ENCODE peak calls at places on chromosomes 1 and 21, in eight cellular contexts. X, W, T, D, S, M, I and R are unnamed samples.
A peak's percentile ranks its signal among the peaks of the same experiment; 100 is the strongest.

GRCh38 chr1:24929091-24929875 is 793 bp downstream of the RUNX3 start:
- DNase-seq in X (no peak), W (peak; percentile 32), T (no peak), D (no peak), S (peak; percentile 15), M (no peak), I (no peak), R (peak; percentile 66)

GRCh38 chr1:227268943-227269342 is 49.3 kb downstream of the CDC42BPA start:
- DNase-seq in X (no peak), W (no peak), T (no peak), D (no peak), S (no peak), M (no peak), I (no peak), R (no peak)

GRCh38 chr1:88595355-88595754 is 88.7 kb upstream of the PKN2 start:
- DNase-seq in X (no peak), W (no peak), T (no peak), D (no peak), S (no peak), M (peak; percentile 29), I (peak; percentile 39), R (no peak)

GRCh38 chr1:93623436-93623835 is 58.2 kb downstream of the BCAR3 start:
- DNase-seq in X (no peak), W (no peak), T (no peak), D (no peak), S (no peak), M (peak; percentile 53), I (no peak), R (no peak)

GRCh38 chr1:57167997-57168396 is 202.2 kb upstream of the C8B start:
- DNase-seq in X (no peak), W (no peak), T (no peak), D (no peak), S (no peak), M (no peak), I (no peak), R (no peak)

GRCh38 chr1:110134050-110134595 is 16.2 kb upstream of the SLC6A17 start:
- DNase-seq in X (no peak), W (no peak), T (no peak), D (no peak), S (no peak), M (no peak), I (no peak), R (no peak)

GRCh38 chr21:35843911-35844667 is 216.2 kb downstream of the SETD4 start:
- DNase-seq in X (no peak), W (no peak), T (no peak), D (no peak), S (no peak), M (no peak), I (no peak), R (no peak)

GRCh38 chr1:66996018-66996682 is 57.8 kb downstream of the SLC35D1 start:
- DNase-seq in X (peak; percentile 59), W (peak; percentile 67), T (no peak), D (peak; percentile 40), S (peak; percentile 16), M (peak; percentile 62), I (peak; percentile 74), R (peak; percentile 18)

GRCh38 chr1:150473659-150474058 is 13.6 kb upstream of the TARS2 start:
- DNase-seq in X (no peak), W (no peak), T (no peak), D (no peak), S (no peak), M (no peak), I (no peak), R (no peak)

GRCh38 chr1:19811206-19811851 is 3.8 kb downstream of the RNF186 start:
- DNase-seq in X (peak; percentile 49), W (peak; percentile 75), T (no peak), D (peak; percentile 13), S (peak; percentile 24), M (peak; percentile 15), I (peak; percentile 11), R (no peak)

GRCh38 chr1:58884706-58885661 is 101.1 kb upstream of the JUN start:
- DNase-seq in X (peak; percentile 73), W (no peak), T (no peak), D (no peak), S (no peak), M (no peak), I (no peak), R (no peak)

GRCh38 chr1:55190092-55190491 is 25.1 kb downstream of the USP24 start:
- DNase-seq in X (no peak), W (no peak), T (no peak), D (no peak), S (no peak), M (no peak), I (no peak), R (no peak)

GRCh38 chr1:230972855-230973271 is 5.8 kb downstream of the TTC13 start:
- DNase-seq in X (peak; percentile 11), W (no peak), T (no peak), D (peak; percentile 44), S (no peak), M (peak; percentile 25), I (peak; percentile 5), R (no peak)

DNA sequence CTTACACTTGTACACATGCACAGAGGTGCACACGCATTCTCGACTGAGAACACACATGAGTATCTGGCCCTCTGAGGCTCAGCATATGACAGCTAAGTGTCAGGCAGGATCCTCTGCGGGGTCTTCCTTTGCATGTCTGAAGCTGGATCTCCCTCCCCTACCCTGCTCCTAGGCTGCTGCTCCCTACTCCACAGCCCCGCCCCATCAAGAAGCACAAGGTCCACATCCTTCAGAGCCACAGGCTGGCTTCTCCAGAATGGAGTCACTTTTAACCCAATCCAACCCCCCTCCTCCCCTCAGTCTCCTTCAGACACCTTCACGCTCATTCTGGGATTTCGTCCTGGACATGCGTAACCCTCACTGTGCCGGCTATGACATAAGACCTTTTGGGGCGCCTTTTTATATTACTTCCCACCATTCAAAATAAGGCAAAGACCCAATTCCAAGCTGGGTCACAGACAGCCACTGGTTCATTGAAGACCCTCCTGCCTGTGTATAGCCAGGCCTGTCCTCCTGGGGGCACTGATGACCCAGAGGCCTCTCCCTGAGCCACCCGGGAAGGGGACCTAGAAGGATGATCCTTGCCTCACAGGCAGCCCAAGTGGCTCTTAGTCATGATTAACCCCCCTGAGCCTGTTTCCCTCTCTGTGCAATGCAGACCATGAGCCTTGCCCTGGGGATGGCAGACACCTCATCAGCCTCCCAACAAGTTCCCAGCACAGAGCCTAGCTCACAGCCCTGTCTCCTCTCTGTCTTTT is 4.7 kb downstream of the ADGRB2 start:
- DNase-seq in X (no peak), W (peak; percentile 49), T (no peak), D (no peak), S (no peak), M (peak; percentile 20), I (no peak), R (no peak)
- TF ChIP-seq CTCF in X (no peak), W (no peak), T (no peak), D (no peak), S (no peak), M (no peak), I (peak; percentile 13), R (no peak)

DNA sequence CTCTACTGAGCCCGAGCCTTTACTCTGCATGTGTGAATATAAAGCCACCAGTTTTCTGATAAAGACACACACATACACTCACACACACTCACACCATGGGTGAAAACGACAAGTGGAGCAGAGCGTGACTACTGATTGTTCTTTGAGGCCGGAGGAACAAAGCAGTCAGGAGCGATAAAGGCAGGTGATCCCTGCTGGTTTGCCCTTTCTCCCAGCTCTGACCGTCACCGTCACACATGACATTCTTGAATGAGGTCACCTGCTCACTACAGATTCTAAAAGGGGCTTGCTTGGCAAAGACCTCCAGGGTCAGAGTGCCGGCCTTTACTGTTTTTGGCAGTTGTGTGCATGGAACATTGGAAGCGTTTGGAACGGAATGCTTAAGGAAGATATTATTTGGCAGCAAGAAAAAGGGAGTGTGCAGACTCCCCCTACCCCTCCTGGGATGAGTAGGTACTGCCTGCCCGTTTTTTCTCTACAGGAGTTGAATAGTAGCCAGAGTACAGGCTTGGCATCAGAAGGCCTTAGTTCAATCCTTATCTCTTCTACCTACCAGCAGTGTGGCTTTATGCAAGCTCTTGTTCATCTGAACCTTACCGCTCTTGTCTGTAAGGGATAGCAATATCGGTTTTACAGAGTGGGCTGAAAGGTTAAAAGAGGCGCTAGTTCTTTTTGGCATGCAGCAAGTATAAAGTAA is 79.7 kb downstream of the PBX1 start:
- DNase-seq in X (no peak), W (no peak), T (no peak), D (no peak), S (no peak), M (no peak), I (no peak), R (no peak)
- TF ChIP-seq CTCF in X (no peak), W (no peak), T (peak; percentile 41), D (no peak), S (no peak), M (no peak), I (no peak), R (no peak)

DNA sequence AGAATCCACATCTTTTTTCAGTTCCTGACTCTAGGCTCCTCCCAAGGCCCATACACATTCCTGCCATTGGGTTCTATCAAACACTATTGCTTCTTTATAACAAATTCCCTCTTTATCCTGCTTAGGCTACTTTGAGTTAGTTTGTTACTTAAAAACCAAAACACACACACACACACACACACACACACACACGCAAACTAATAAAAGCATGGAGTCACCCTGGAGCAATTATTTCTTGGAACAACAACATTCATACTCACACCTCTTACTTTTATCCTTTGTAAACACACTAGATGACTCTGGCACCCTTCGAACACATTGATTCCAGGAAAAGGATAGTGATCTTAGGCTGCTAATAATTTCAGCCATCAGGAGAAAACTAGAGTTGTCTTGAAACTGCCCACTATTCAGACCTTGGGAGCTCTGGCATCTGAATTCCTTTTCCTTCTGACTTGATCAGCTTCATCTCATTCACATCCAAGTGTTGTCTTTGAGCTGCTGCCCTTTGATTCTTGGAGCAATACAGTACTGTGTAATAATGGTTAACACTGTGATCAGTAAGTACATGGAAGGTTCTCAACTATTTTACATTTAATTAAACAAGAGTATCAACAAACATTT is 2.6 kb upstream of the SEC22B start:
- DNase-seq in X (no peak), W (no peak), T (no peak), D (no peak), S (no peak), M (peak; percentile 27), I (no peak), R (no peak)
- TF ChIP-seq CTCF in X (no peak), W (no peak), T (no peak), D (no peak), S (no peak), M (no peak), I (no peak), R (no peak)

GRCh38 chr1:162756523-162756922 is 34.0 kb upstream of the HSD17B7 start:
- DNase-seq in X (no peak), W (no peak), T (no peak), D (no peak), S (no peak), M (peak; percentile 43), I (peak; percentile 12), R (no peak)
- TF ChIP-seq CTCF in X (no peak), W (peak; percentile 33), T (no peak), D (no peak), S (no peak), M (no peak), I (no peak), R (no peak)